ENCODE peak calls at places on chromosomes 4 and X, in five cellular contexts. L is GM12878, P is K562, Y is SK-N-SH, Q is GM23338. N is an unnamed sample. For H3K4me1, the result is how much of the 10 kb centered on the place peaks cover.

GRCh38 chr4:44623687-44624086 is 27.7 kb downstream of the YIPF7 start:
- DNase-seq in P (no peak), Y (no peak), Q (no peak), L (no peak), N (no peak)

GRCh38 chr4:144894525-144894924 is 203.5 kb downstream of the ANAPC10 start:
- DNase-seq in P (no peak), Y (no peak), L (no peak), Q (no peak), N (no peak)

GRCh38 chr4:56762484-56763250 is 58.8 kb downstream of the SPINK2 start:
- DNase-seq in P (no peak), Q (no peak), Y (no peak), L (no peak), N (no peak)

GRCh38 chr4:6250235-6250983 is 19.2 kb upstream of the WFS1 start:
- DNase-seq in Y (peak), Q (peak), L (peak), P (peak), N (peak)

GRCh38 chr4:46850026-46850425 is 59.0 kb downstream of the COX7B2 start:
- DNase-seq in Q (no peak), P (no peak), Y (no peak), L (no peak), N (no peak)

GRCh38 chr4:141465151-141465550 is 171.2 kb upstream of the IL15 start:
- DNase-seq in Q (no peak), P (no peak), L (no peak), Y (peak), N (no peak)

GRCh38 chr4:177001271-177002175 is 208.8 kb upstream of the VEGFC start:
- DNase-seq in Y (no peak), L (no peak), P (no peak), Q (no peak), N (no peak)

GRCh38 chrX:54978448-54978847 is 15.5 kb downstream of the PFKFB1 start:
- DNase-seq in P (no peak), L (no peak), Q (no peak), Y (no peak), N (no peak)

GRCh38 chrX:22203186-22203585 is 69.5 kb upstream of the CBLL2 start:
- DNase-seq in Y (no peak), P (no peak), Q (no peak), L (no peak), N (no peak)

GRCh38 chrX:37378399-37378798 is 29.2 kb downstream of the PRRG1 start:
- DNase-seq in Q (no peak), Y (no peak), P (no peak), L (no peak), N (no peak)

GRCh38 chr4:81426770-81427604 is 44.7 kb downstream of the RASGEF1B start:
- DNase-seq in Y (no peak), Q (peak), L (no peak), P (no peak), N (no peak)

GRCh38 chrX:1425381-1425780 is 27.3 kb downstream of the ASMTL start:
- DNase-seq in L (no peak), P (no peak), Q (no peak), Y (no peak), N (no peak)

GRCh38 chr4:185713272-185713671 is 98.7 kb downstream of the SORBS2 start:
- DNase-seq in L (no peak), Y (no peak), P (no peak), Q (no peak), N (no peak)

GRCh38 chr4:185711764-185712163 is 100.2 kb downstream of the SORBS2 start:
- DNase-seq in Q (no peak), Y (no peak), L (no peak), P (no peak), N (no peak)

GRCh38 chr4:185713731-185714130 is 98.3 kb downstream of the SORBS2 start:
- DNase-seq in L (no peak), P (no peak), Y (no peak), Q (no peak), N (no peak)

GRCh38 chr4:185710487-185710995 is 101.5 kb downstream of the SORBS2 start:
- DNase-seq in P (no peak), L (no peak), Q (no peak), Y (no peak), N (no peak)

DNA sequence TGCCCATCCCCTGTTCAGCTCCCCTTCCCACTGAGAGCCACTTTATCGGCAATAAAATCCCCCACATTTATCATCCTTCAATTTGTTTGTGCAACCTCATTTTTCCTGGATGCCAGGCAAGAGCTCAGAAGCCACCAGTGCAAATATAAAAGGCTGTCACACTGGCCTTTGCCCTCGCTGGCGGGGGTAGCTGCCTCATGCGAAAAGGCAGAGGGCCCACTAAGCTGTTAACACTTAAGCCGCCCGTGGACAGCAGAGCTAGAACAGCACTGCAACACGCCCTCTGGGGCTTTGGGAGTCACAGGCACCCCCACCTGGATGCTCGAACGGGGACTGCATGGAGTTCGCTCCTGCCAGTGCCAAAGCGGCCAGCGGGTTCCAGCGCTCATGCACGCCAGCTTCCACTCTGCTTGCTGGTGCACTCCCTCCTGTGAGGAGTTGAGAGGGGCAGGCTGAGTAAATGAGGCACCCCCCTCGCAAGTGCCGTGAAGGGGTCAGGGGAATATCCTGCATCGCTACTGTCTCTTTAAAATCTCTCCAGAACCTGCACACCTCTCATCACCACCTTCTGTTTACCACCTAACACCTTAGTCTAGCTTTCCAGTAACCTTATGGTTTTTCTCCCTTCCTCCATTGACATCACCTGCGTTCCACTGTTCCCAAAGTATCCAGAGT is 99.5 kb downstream of the SORBS2 start:
- DNase-seq in L (no peak), Y (no peak), P (no peak), Q (peak), N (no peak)
- H3K4me1 ChIP-seq in L (under half), Y (under half), P (under half), Q (under half), N (under half)

GRCh38 chr4:128590034-128590740 is 219.3 kb upstream of the JADE1 start:
- DNase-seq in Q (no peak), L (no peak), Y (no peak), P (no peak), N (no peak)
- TF ChIP-seq REST in Q (no peak), L (no peak), Y (no peak), P (no peak), N (no peak)

DNA sequence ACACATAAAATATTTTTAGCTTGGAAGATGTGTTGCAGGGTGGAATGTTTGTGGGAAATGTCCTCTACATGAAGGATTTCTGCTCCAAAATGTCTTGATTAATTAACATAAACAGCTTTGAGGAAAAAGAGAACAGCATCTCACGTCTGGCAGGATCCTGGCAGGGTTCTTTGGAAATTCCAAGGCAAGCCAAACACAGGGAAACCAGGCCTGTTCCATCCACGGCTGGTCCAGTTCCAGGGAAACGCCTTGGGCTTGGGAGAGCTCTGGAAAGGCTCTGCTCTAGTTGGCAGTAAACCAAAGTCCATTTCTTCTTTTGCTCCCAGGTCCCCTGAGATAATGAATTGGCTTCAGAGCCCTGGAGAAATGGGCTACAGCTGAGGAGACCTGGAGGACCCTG is 42.4 kb upstream of the GAB1 start:
- DNase-seq in Y (peak), P (no peak), Q (no peak), L (no peak), N (no peak)
- TF ChIP-seq POLR2AphosphoS5 in Y (peak), P (no peak), Q (no peak), L (no peak), N (no peak)

GRCh38 chr4:186693159-186693815 is 30.4 kb downstream of the FAT1 start:
- DNase-seq in L (no peak), Q (no peak), Y (no peak), P (peak), N (peak)

GRCh38 chr4:186688150-186688943 is 35.3 kb downstream of the FAT1 start:
- DNase-seq in Y (no peak), P (no peak), L (no peak), Q (peak), N (no peak)

GRCh38 chr4:186689476-186689875 is 34.2 kb downstream of the FAT1 start:
- DNase-seq in Y (no peak), Q (no peak), L (no peak), P (no peak), N (no peak)

GRCh38 chr4:186693894-186694293 is 29.8 kb downstream of the FAT1 start:
- DNase-seq in Q (no peak), P (no peak), L (no peak), Y (no peak), N (no peak)

DNA sequence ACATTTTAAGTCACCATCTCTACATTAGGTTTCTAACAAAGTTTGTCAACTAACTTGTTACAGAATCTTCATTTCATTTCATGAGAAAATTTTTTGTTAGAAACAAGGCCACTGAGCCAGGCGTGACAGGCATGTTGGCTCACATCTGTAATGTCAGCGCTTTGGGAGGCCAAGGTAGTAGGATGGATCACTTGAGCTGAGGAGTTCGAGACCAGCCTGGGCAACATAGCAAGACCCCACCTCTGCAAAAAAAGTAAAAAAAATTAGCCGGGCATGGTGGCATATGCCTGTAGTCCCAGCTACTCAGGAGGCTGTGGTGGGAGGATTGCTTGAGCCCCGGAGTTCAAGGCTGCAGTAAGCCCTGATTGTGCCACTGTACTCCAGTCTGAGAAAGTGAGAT is 32.3 kb downstream of the FAT1 start:
- DNase-seq in Q (no peak), L (no peak), P (no peak), Y (no peak), N (no peak)
- H3K4me1 ChIP-seq in Q (under half), L (under half), P (under half), Y (under half), N (half or more)

DNA sequence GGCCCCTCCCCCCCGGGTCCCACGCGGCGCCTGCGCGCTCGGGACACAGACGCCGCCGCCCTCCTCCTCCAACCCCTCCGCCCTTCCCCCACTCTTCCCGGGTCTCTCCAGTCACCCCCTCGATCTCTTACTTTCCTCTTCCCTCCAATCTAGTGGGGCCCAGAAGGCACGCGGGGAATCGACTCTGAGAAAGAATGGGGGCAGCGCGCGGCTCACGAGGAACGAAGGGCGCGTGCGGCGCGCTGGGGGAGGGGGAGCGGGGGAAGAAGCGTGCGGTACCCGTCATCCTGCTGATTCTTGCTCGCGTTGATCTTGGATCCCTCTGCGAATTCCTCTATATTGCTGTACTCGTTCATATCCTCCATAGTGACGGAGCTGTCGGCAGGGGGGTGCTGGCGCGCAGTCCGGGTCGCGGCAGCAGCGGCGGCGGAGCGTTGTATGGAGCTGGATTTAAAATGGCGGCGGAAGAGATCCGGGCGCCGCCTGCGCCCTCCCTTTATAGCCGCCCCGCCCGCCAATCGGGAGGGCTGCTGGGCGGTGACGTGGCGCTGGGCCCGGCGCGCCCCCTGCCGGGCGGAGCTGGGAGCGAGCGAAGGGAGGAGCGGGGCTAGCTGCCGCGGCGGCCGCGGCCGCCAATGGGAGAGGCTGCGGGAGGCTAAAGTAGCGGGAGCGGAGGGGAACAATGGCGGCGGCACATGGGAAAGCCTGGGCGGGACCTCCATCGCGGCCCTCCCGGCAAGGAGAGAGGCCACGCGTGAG is 1.1 kb downstream of the HNRNPDL start:
- DNase-seq in L (peak), Y (peak), Q (peak), P (peak), N (peak)
- TF ChIP-seq REST in L (peak), Y (peak), Q (no peak), P (no peak), N (no peak)

DNA sequence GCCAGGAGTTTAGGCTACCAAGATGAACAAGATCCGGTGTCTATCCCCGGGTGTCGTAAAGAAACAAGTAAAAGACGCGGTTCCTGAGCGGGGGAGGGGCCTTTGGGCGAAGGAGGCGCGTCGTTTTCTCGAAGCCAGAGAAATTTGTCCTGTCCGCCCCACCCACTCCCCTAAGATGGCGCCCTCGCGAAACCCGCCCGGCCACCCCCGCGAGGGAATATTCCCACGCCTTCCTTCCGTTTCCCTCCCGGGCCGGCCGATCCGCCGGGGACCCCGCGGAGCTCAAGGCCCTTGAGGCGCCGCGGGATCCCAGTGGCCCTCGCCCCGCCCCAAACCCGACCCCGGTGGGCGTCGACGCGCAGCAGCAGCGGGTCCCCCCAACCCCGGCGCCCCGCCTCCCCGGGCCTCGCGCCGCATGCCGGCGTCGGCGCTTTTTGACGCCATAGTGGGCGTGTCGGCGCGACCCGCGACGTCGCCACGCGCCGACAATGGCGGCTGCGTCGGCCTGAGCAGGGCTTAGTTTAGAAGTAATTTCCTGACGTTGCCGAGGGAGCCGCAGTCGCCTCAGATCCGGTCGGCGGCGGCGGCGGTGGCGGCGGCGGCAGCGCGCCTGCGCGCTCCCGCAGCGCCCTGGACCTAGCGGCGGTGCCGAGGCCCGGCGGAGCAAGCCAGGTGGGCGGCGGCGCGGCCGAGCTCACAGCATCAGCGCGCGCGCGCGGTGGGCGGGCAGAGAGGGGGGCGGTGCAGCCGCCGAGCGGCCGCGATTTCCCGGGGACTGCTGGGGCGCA is 430 bp upstream of the HTATSF1 start:
- DNase-seq in Q (peak), P (peak), L (peak), Y (peak), N (peak)
- TF ChIP-seq POLR2AphosphoS5 in Q (peak), P (peak), L (peak), Y (no peak), N (peak)

DNA sequence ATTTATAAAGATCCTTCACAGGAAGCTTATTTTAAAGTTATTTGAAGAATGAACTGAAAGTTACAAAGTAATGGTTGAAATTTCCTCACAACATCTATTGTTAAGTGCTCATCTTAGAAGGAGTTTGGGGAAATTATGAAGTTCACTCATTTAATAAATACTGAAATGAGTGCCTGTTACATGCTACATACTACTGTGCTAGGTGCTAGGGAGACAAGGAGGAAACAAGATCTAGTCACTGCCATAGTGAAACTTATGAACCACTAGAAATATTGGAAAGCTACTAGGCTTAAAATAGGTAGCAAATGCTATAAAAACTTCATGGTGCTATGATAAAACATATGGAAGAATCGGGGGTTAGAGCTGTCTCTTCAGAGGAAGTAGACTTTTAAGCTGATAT is 97.1 kb downstream of the JADE1 start:
- DNase-seq in Y (no peak), L (no peak), P (no peak), Q (no peak), N (no peak)
- H3K4me1 ChIP-seq in Y (under half), L (under half), P (under half), Q (under half), N (under half)

DNA sequence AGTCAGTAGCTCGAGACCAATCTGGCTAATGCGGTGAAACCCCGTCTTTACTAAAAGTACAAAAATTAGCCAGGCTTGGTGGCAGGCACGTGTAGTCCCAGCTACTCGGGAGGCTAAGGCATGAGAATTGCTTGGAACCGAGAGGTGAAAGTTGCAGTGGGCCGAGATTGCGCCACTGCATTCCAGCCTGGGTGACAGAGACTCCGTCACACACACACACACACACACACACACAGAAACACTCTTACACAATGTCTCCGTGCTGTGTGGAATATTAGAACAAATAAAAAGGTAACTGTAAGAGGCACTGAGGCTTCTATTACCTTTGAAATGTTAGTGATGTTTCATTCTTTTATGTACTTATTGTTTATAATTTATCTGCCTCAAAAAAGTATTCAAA is 326.6 kb downstream of the GPAT3 start:
- DNase-seq in Y (no peak), Q (no peak), P (no peak), L (no peak), N (no peak)
- TF ChIP-seq REST in Y (no peak), Q (no peak), P (no peak), L (no peak), N (no peak)

GRCh38 chr4:169724251-169724650 is 33.5 kb downstream of the HPF1 start:
- DNase-seq in P (no peak), Y (no peak), Q (peak), L (no peak), N (no peak)
- TF ChIP-seq POLR2AphosphoS5 in P (peak), Y (no peak), Q (no peak), L (no peak), N (no peak)

N was measured in Panc1.